ENCODE peak calls at places on chromosome X, in four cellular contexts. P is mesothelial cell of epicardium, H is OCI-LY7, U is transverse colon. T is an unnamed sample.

GRCh38 chrX:113330416-113330815 is 489.8 kb upstream of the AMOT start:
- DNase-seq in U (no peak), P (no peak), H (no peak), T (no peak)

GRCh38 chrX:7146703-7147430 is 645 bp upstream of the STS start:
- DNase-seq in P (no peak), U (peak; percentile 49), H (peak; percentile 59), T (no peak)

GRCh38 chrX:131626681-131627296 is 82.9 kb downstream of the OR13H1 start:
- DNase-seq in U (no peak), H (no peak), P (no peak), T (no peak)

GRCh38 chrX:17525762-17526555 is 151.0 kb downstream of the NHS start:
- DNase-seq in H (no peak), U (no peak), P (no peak), T (no peak)

GRCh38 chrX:3026074-3026588 is 15.1 kb upstream of the ARSF start:
- DNase-seq in P (no peak), U (no peak), H (no peak), T (no peak)

GRCh38 chrX:40272141-40272540 is 174.4 kb upstream of the BCOR start:
- DNase-seq in H (no peak), U (no peak), P (no peak), T (no peak)

GRCh38 chrX:130539721-130540321 is 138.0 kb downstream of the RBMX2 start:
- DNase-seq in P (no peak), H (peak; percentile 50), U (peak; percentile 34), T (no peak)

GRCh38 chrX:16653424-16653823 is 3.5 kb downstream of the S100G start:
- DNase-seq in P (no peak), H (no peak), U (peak; percentile 53), T (no peak)

GRCh38 chrX:129613596-129613995 is 41.2 kb downstream of the APLN start:
- DNase-seq in P (no peak), U (no peak), H (no peak), T (no peak)

GRCh38 chrX:120839506-120839905 is 36.2 kb downstream of the CT47B1 start:
- DNase-seq in U (no peak), H (no peak), P (no peak), T (no peak)

GRCh38 chrX:124249345-124249744 is 83.1 kb upstream of the TEX13D start:
- DNase-seq in U (no peak), P (no peak), H (no peak), T (no peak)

GRCh38 chrX:92230628-92231027 is 451.5 kb downstream of the PCDH11X start:
- DNase-seq in H (no peak), U (no peak), P (no peak), T (no peak)

GRCh38 chrX:113473418-113473817 is 632.8 kb upstream of the AMOT start:
- DNase-seq in H (no peak), P (no peak), U (no peak), T (no peak)

GRCh38 chrX:113260474-113260873 is 419.8 kb upstream of the AMOT start:
- DNase-seq in P (no peak), U (no peak), H (no peak), T (no peak)

GRCh38 chrX:17632942-17633341 is 104.4 kb upstream of the SCML1 start:
- DNase-seq in U (no peak), P (no peak), H (no peak), T (no peak)

GRCh38 chrX:129523076-129524055 is at the start of gene SMARCA1:
- DNase-seq in P (peak; percentile 66), H (no peak), U (peak; percentile 17), T (peak; percentile 77)

GRCh38 chrX:100316987-100317386 is 93.1 kb downstream of the PCDH19 start:
- DNase-seq in U (no peak), P (no peak), H (no peak), T (no peak)

GRCh38 chrX:41198410-41198809 is 113.2 kb downstream of the USP9X start:
- DNase-seq in H (no peak), P (no peak), U (no peak), T (no peak)

GRCh38 chrX:68146054-68146453 is 287.2 kb downstream of the OPHN1 start:
- DNase-seq in H (peak; percentile 2), U (no peak), P (no peak), T (no peak)
- TF ChIP-seq CTCF in H (no peak), U (peak; percentile 16), P (no peak), T (peak; percentile 68)

DNA sequence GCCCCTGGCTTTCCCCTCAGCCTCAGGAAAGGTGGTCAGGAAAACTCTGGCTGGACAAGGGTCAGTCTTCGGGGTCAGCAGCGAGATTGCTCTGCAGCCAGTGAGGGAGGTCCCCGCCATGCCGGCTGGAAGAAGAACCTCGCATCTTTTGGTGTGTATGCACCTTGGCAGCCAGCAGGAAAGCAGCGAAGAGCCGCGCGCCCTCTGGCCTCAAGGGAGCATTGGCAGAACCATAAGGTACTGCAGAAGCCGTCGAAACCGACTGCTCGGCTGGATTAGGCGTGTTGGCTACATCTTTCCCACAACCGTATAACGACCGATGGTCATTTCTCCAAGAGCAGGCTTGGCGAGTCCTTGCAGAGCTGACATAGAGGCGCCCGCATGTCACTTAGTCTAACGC is 48.3 kb downstream of the GPR143 start:
- DNase-seq in P (no peak), U (no peak), H (no peak), T (no peak)
- TF ChIP-seq CTCF in P (no peak), U (no peak), H (no peak), T (no peak)

DNA sequence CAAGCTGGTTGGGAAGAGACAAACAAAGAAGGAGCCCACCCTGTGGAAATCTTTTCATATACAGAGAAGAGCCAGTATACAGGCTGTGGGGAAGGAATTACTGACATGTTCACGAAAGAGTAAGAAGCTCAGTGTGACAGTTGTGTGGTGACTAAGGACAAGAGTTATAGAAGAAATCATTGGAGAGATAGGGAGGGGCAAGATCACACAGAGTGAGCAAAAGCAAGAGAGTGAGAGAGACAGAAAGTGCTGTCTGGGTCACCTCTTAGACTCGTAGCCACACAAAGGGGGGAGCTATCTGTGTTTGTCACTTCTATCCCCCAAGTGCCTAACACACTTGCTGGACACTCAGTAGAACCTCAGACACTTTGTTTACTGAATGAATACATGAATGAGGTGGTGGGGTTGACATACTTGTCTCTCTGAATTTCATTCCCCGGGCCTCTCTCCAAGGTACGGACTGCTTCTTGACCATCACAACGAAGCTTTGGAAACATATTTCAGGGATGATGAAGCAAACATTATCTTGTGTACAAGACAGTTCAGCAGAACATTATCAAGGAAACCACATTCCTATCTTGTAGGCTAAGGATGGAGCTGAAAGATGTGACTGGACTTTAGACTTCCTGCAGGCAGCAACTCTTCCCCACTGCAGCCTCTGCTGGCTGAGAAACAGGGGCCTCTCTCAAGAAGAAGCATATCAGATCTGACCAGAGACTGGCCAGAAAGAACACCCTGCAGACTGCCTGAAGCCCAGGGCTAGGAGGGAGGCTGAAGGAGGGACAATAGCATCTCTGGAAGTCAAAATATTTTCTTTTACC is 168.2 kb downstream of the AMELX start:
- DNase-seq in P (no peak), H (no peak), U (no peak), T (no peak)
- TF ChIP-seq CTCF in P (no peak), H (no peak), U (no peak), T (no peak)

DNA sequence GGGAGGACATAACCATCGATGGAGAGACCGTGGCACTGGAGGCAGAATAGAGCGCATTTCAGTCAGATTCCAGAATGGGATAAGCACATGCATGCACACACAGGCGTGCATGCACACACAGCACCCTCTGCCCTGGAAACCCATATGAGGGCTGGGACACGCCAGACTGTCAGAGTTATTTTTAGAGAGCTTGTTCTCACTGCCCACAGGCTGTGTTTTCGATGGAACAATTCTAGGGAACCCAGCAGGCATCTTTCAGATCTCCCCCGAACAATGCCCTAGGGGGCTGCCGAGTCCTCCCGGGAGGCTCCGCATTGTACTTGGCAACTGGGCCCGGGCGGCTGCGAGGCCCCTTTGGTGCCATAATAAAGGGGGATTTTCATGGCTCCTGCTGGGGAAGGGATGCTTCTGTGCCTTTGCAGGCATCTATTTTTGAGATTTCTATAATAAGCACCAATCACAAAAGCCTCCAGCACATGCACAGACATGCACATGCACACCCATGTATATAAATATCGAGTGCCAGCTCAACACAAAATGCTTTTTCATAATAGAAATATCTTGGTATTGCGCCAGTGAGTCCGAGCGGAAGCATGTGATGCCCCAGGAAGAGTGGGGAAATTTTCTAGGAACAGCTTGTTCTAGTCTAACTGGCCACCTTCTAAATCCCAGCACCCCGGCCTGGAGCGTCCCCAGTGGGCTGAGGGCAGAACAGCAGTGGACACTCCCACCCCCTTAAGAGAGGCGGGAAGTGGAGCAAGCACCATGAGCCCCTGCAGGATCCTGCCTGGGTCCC is 88.6 kb downstream of the PHKA2 start:
- DNase-seq in H (no peak), P (no peak), U (no peak), T (no peak)
- TF ChIP-seq CTCF in H (no peak), P (no peak), U (peak; percentile 10), T (no peak)

DNA sequence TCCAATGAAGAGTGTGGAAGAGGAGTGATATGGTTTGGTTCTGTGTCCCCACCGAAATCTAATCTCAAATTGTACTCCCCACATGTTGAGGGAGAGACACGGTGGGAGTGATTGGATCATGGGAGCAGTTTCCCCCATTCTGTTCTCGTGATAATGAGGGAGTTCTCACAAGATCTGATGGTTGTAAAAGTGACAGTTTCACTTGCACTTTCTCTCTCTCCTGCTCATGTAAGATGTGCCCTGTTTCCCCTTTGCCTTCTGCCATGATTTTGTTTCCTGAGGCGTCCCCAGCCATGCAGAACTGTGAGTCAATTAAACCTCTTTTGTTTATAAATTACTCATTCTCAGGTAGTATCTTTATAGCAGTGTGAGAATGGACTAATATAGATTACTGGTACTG is 39.6 kb downstream of the FAM47C start:
- DNase-seq in H (no peak), U (no peak), P (no peak), T (no peak)
- TF ChIP-seq CTCF in H (no peak), U (no peak), P (no peak), T (no peak)

GRCh38 chrX:152817082-152817744 is 13.3 kb downstream of the CETN2 start:
- DNase-seq in H (peak; percentile 11), P (no peak), U (peak; percentile 26), T (no peak)
- TF ChIP-seq CTCF in H (peak; percentile 69), P (no peak), U (peak; percentile 34), T (peak; percentile 70)

GRCh38 chrX:25034889-25035288 is 19.1 kb upstream of the ARX start:
- DNase-seq in P (no peak), U (no peak), H (no peak), T (no peak)
- TF ChIP-seq CTCF in P (no peak), U (no peak), H (no peak), T (no peak)

GRCh38 chrX:105975382-105975781 is 63.1 kb downstream of the SERPINA7 start:
- DNase-seq in U (no peak), P (no peak), H (no peak), T (no peak)
- TF ChIP-seq CTCF in U (peak; percentile 13), P (no peak), H (peak; percentile 33), T (peak; percentile 57)

DNA sequence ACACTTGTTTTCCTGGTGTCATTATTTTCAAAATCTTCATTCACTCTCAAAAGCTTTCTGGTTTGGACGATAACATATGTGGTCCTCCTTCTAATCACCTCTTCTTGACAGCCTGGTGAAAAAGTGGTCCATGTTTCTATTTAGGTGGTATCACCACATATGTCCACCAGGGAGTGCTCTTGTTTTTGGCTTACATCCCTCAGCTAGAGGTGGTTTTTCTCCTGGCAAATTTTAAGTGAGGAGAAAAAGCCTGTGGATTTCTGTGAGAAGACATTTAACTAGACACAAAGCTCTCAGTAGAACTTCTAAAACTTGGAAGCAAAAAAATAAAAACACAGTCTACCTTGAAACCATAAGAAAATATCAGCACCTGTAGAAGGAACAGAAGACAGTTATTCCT is 58.0 kb upstream of the FRMPD4 start:
- DNase-seq in P (no peak), U (no peak), H (peak; percentile 9), T (no peak)
- TF ChIP-seq CTCF in P (peak; percentile 73), U (peak; percentile 24), H (peak; percentile 64), T (peak; percentile 73)